ENCODE peak calls at places on chromosomes 13 and 19, in seven cellular contexts. C, J, N, B, K, U and V are unnamed samples.

GRCh38 chr19:55620410-55620809 is 4.0 kb downstream of the ZNF784 start:
- DNase-seq in C (no peak), J (peak; percentile 12), N (no peak), B (no peak), K (no peak), U (no peak), V (no peak)

GRCh38 chr13:66659291-66660012 is 570.7 kb downstream of the PCDH9 start:
- DNase-seq in C (peak; percentile 0), J (no peak), N (peak; percentile 76), B (no peak), K (no peak), U (no peak), V (no peak)

GRCh38 chr13:105167385-105167784 is 1368.1 kb downstream of the EFNB2 start:
- DNase-seq in C (no peak), J (no peak), N (no peak), B (no peak), K (no peak), U (no peak), V (no peak)

GRCh38 chr13:110523838-110524237 is 37.7 kb downstream of the RAB20 start:
- DNase-seq in C (no peak), J (no peak), N (no peak), B (no peak), K (no peak), U (no peak), V (no peak)

GRCh38 chr19:18109731-18110671 is 12.4 kb downstream of the MAST3 start:
- DNase-seq in C (peak; percentile 31), J (peak; percentile 79), N (no peak), B (peak; percentile 80), K (peak; percentile 53), U (no peak), V (peak; percentile 18)

GRCh38 chr13:106242554-106242953 is 292.9 kb downstream of the EFNB2 start:
- DNase-seq in C (no peak), J (no peak), N (no peak), B (no peak), K (no peak), U (no peak), V (no peak)

GRCh38 chr13:22357132-22357531 is 686.3 kb downstream of the FGF9 start:
- DNase-seq in C (no peak), J (no peak), N (peak; percentile 5), B (no peak), K (no peak), U (no peak), V (no peak)

GRCh38 chr13:22690756-22691155 is 490.0 kb upstream of the SGCG start:
- DNase-seq in C (no peak), J (no peak), N (peak; percentile 8), B (no peak), K (no peak), U (no peak), V (no peak)

GRCh38 chr13:36057041-36057440 is 74.1 kb downstream of the DCLK1 start:
- DNase-seq in C (peak; percentile 26), J (no peak), N (no peak), B (no peak), K (no peak), U (no peak), V (no peak)

GRCh38 chr19:11887618-11888531 is at the start of gene ZNF69:
- DNase-seq in C (peak; percentile 87), J (peak; percentile 93), N (no peak), B (peak; percentile 98), K (peak; percentile 97), U (no peak), V (peak; percentile 77)

GRCh38 chr13:33003458-33004019 is 12.7 kb upstream of the KL start:
- DNase-seq in C (no peak), J (no peak), N (no peak), B (no peak), K (no peak), U (no peak), V (no peak)

GRCh38 chr13:80988752-80989151 is 647.8 kb upstream of the SPRY2 start:
- DNase-seq in C (no peak), J (peak; percentile 21), N (no peak), B (no peak), K (no peak), U (no peak), V (peak; percentile 16)

GRCh38 chr19:10508707-10509106 is 5.6 kb upstream of the KEAP1 start:
- DNase-seq in C (no peak), J (no peak), N (no peak), B (no peak), K (no peak), U (no peak), V (no peak)

GRCh38 chr19:11482384-11483050 is 1.7 kb upstream of the ELAVL3 start:
- DNase-seq in C (peak; percentile 74), J (peak; percentile 92), N (peak; percentile 18), B (peak; percentile 81), K (peak; percentile 89), U (peak; percentile 40), V (peak; percentile 88)

GRCh38 chr19:5128932-5129389 is 160.0 kb downstream of the KDM4B start:
- DNase-seq in C (no peak), J (peak; percentile 57), N (no peak), B (no peak), K (no peak), U (no peak), V (no peak)

GRCh38 chr19:35828694-35829301 is 16.2 kb upstream of the PRODH2 start:
- DNase-seq in C (peak; percentile 73), J (peak; percentile 74), N (peak; percentile 10), B (peak; percentile 53), K (peak; percentile 82), U (no peak), V (peak; percentile 60)

GRCh38 chr19:43639507-43640423 is at the start of gene CADM4:
- DNase-seq in C (no peak), J (peak; percentile 50), N (no peak), B (peak; percentile 45), K (peak; percentile 46), U (no peak), V (peak; percentile 42)

GRCh38 chr13:35722438-35723060 is 246.1 kb upstream of the MAB21L1 start:
- DNase-seq in C (no peak), J (no peak), N (no peak), B (no peak), K (no peak), U (no peak), V (no peak)

GRCh38 chr19:34975056-34975455 is 11.0 kb upstream of the ZNF792 start:
- DNase-seq in C (no peak), J (no peak), N (no peak), B (peak; percentile 60), K (no peak), U (no peak), V (no peak)